ENCODE peak calls at places on chromosomes 11 and 22, in six cellular contexts. K, I, S, C, Z and P are unnamed samples.

GRCh38 chr11:47991266-47991830 is 11.0 kb downstream of the PTPRJ start:
- DNase-seq in K (peak), I (no peak), S (peak), C (no peak), Z (no peak), P (no peak)

GRCh38 chr22:19036523-19037273 is 85.5 kb downstream of the DGCR2 start:
- DNase-seq in K (peak), I (no peak), S (no peak), C (no peak), Z (no peak), P (no peak)

GRCh38 chr11:1919428-1920127 is at the start of gene TNNT3:
- DNase-seq in K (no peak), I (no peak), S (no peak), C (peak), Z (no peak), P (peak)

GRCh38 chr11:32659672-32660071 is 76.0 kb downstream of the EIF3M start:
- DNase-seq in K (no peak), I (no peak), S (no peak), C (no peak), Z (no peak), P (no peak)

GRCh38 chr22:43526951-43527350 is 115.1 kb downstream of the MPPED1 start:
- DNase-seq in K (no peak), I (no peak), S (no peak), C (no peak), Z (no peak), P (no peak)

GRCh38 chr11:102097175-102097574 is 13.1 kb upstream of the YAP1 start:
- DNase-seq in K (no peak), I (no peak), S (no peak), C (no peak), Z (no peak), P (no peak)

GRCh38 chr11:90947930-90948329 is 725.1 kb upstream of the CHORDC1 start:
- DNase-seq in K (no peak), I (no peak), S (no peak), C (no peak), Z (no peak), P (no peak)

GRCh38 chr11:28481673-28482480 is 373.7 kb downstream of the METTL15 start:
- DNase-seq in K (no peak), I (no peak), S (no peak), C (no peak), Z (no peak), P (no peak)

GRCh38 chr11:73997120-73997772 is 11.6 kb downstream of the UCP3 start:
- DNase-seq in K (no peak), I (no peak), S (no peak), C (peak), Z (no peak), P (no peak)